ENCODE peak calls at places on chromosomes 2 and 18, in six cellular contexts. K, I, G, Q, X and V are unnamed samples.

GRCh38 chr2:237056271-237056875 is 29.3 kb upstream of the COPS8 start:
- DNase-seq in K (no peak), I (no peak), G (no peak), Q (peak; percentile 23), X (no peak), V (no peak)

GRCh38 chr18:53458944-53459580 is 765.4 kb downstream of the MBD2 start:
- DNase-seq in K (peak; percentile 47), I (peak; percentile 47), G (no peak), Q (no peak), X (peak; percentile 46), V (no peak)

GRCh38 chr18:21703241-21703820 is 1.2 kb downstream of the ABHD3 start:
- DNase-seq in K (no peak), I (peak; percentile 14), G (peak; percentile 51), Q (peak; percentile 53), X (peak; percentile 34), V (peak; percentile 3)

GRCh38 chr2:150572961-150573395 is 85.5 kb upstream of the RND3 start:
- DNase-seq in K (no peak), I (no peak), G (no peak), Q (no peak), X (no peak), V (no peak)

GRCh38 chr2:108868911-108869310 is 82.3 kb downstream of the CCDC138 start:
- DNase-seq in K (no peak), I (no peak), G (no peak), Q (no peak), X (no peak), V (no peak)

GRCh38 chr2:164073053-164073757 is 337.4 kb upstream of the FIGN start:
- DNase-seq in K (no peak), I (no peak), G (no peak), Q (peak; percentile 82), X (no peak), V (no peak)

GRCh38 chr2:109270758-109271305 is 141.8 kb downstream of the SH3RF3 start:
- DNase-seq in K (no peak), I (no peak), G (no peak), Q (no peak), X (no peak), V (no peak)

GRCh38 chr2:126244937-126245336 is 411.0 kb upstream of the GYPC start:
- DNase-seq in K (peak; percentile 85), I (peak; percentile 41), G (no peak), Q (peak; percentile 29), X (peak; percentile 84), V (peak; percentile 39)

GRCh38 chr2:71806432-71806831 is 341.2 kb downstream of the CYP26B1 start:
- DNase-seq in K (peak; percentile 10), I (no peak), G (no peak), Q (no peak), X (peak; percentile 10), V (no peak)

GRCh38 chr2:16553222-16553621 is 112.4 kb downstream of the CYRIA start:
- DNase-seq in K (peak; percentile 51), I (peak; percentile 31), G (peak; percentile 33), Q (peak; percentile 63), X (peak; percentile 37), V (peak; percentile 60)

GRCh38 chr2:134232461-134232860 is 21.4 kb upstream of the MGAT5 start:
- DNase-seq in K (no peak), I (no peak), G (no peak), Q (no peak), X (no peak), V (no peak)

GRCh38 chr2:218871345-218872302 is 9.0 kb upstream of the WNT10A start:
- DNase-seq in K (no peak), I (no peak), G (no peak), Q (no peak), X (no peak), V (no peak)

GRCh38 chr18:36476433-36476832 is 178.9 kb downstream of the FHOD3 start:
- DNase-seq in K (no peak), I (no peak), G (no peak), Q (no peak), X (no peak), V (no peak)

GRCh38 chr18:837922-838321 is 25.9 kb upstream of the YES1 start:
- DNase-seq in K (no peak), I (no peak), G (no peak), Q (no peak), X (no peak), V (no peak)

GRCh38 chr2:217804338-217804737 is 198.5 kb downstream of the TNS1 start:
- DNase-seq in K (peak; percentile 66), I (no peak), G (no peak), Q (no peak), X (peak; percentile 68), V (no peak)

GRCh38 chr2:1550658-1551316 is 137.5 kb downstream of the TPO start:
- DNase-seq in K (peak; percentile 91), I (peak; percentile 48), G (peak; percentile 22), Q (peak; percentile 69), X (peak; percentile 71), V (peak; percentile 30)

GRCh38 chr2:105468655-105469042 is 69.8 kb upstream of the FHL2 start:
- DNase-seq in K (no peak), I (no peak), G (no peak), Q (no peak), X (no peak), V (no peak)

DNA sequence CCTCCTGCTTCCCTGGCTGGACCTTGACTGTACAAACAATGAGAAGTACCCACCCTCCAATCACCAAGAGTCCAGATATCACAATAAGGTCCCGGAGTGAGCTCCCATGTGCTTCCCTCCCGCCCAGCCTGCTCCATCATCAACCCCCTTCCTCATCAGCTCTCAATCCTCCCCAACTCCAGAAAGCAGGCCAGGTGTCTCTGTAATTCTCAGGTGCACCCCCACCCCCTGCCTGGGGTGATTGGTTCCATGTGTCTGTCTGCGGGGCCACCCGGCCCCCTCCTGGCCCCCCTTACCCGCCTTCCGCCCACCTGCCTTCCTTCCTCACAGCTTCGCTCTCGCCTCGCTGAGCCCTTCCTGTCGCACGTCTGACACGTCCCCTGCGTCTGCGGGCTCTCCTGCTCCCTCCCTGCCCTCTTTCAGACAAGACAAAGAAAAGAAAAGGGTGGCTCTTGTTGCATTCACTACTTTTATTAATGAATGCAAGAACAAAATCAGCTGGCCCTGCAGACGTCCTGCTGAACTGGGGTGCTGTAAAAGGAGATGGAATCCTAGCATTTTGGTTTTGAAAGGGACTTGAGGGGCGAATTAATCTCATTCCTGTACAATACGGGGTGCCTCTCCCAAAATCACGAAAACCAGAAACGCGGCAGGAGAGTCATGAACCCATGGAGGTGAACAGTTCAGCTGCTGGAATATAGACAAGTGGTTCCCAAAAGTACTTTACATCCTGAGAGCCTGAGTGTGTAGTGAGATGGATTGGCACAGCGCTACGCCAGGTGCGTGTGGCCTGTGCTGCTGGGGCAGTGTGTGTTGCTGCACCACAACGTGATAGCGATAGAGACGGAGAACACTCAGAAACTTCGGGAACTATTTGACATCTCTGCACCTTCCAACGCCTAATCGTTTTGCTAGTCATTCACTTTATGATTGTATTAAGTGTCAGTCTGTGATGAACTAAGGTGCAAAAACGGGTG is 26.4 kb upstream of the IGFBP2 start:
- DNase-seq in K (peak; percentile 71), I (peak; percentile 48), G (no peak), Q (no peak), X (peak; percentile 77), V (no peak)
- H2AFZ ChIP-seq in K (peak overlapping the region; percentile 60), I (peak overlapping the region; percentile 88), G (no peak overlapping the region), Q (no peak overlapping the region), X (peak overlapping the region; percentile 74), V (no peak overlapping the region)

GRCh38 chr2:74985983-74986382 is 27.5 kb downstream of the POLE4 start:
- DNase-seq in K (no peak), I (no peak), G (no peak), Q (no peak), X (no peak), V (no peak)
- H4K8ac ChIP-seq in K (no peak overlapping the region), I (no peak overlapping the region), G (no peak overlapping the region), Q (no peak overlapping the region), X (no peak overlapping the region), V (no peak overlapping the region)

DNA sequence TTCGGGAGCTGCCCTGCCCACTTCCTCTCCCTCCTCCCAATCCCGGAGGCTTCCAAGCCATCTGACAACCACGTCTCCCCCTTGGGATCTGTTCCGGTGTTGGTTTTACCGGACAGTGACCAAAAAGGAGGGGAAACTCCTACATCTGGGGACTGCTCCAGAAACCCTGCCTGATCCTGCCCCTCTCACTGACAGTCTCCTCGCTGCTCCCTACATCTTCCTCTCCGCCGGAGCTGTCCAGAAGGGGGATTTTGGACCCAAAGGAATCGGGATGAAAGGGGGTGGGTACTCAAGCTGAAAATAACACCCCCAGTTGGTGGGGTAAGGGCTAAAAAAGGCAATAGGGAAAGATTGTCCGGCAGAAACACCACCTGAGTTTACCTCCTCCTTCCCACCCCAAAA is 1.5 kb downstream of the INO80D start:
- DNase-seq in K (no peak), I (peak; percentile 61), G (peak; percentile 82), Q (peak; percentile 49), X (peak; percentile 88), V (peak; percentile 89)
- H2AFZ ChIP-seq in K (no peak overlapping the region), I (peak overlapping the region; percentile 96), G (peak overlapping the region; percentile 94), Q (no peak overlapping the region), X (no peak overlapping the region), V (no peak overlapping the region)

DNA sequence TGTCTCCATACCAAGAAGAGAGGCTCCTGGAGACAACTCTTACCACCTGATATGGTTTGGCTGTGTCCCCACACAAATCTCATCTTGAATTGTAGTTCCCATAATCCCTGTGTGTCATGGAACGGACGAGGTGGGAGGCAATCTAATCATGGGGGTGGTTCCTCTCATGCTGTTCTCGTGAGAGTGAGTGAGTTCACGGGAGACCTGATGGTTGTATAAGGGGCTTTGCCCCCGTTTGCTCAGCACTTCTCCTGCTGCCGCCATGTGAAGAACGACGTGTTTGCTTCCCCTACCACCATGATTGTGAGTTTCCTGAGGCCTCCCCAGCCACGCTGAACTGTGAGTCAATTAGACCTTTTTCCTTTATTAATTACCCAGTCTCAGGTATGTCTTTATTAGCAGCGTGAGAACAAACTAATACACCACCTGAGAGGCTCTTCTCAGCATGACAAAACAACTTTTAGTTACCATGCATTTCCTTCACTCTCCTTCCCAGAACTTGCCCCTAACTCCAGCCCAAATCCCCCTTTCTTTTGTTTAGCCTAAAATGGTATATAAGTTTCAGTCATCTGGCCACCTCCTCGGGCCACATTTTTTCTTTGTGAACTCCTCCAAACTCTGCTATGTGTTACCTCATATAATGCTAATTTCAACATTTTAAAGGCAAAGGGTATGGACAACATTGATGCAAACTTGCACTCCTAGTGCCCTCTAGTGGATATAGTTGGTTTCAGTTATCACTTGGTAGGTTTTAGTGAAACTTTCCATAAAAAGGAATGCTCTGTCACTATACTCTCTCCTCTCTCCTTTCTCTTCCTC is 58.6 kb upstream of the SLC25A52 start:
- DNase-seq in K (peak; percentile 55), I (peak; percentile 41), G (peak; percentile 52), Q (peak; percentile 92), X (peak; percentile 58), V (peak; percentile 58)
- H4K8ac ChIP-seq in K (no peak overlapping the region), I (no peak overlapping the region), G (no peak overlapping the region), Q (peak overlapping the region; percentile 2), X (no peak overlapping the region), V (peak overlapping the region; percentile 49)